ENCODE peak calls at places on chromosomes 2 and 18, in eight cellular contexts. N is SW480; S is IMR-90; X is CD8-positive, alpha-beta T cell; C is GDM1; K is HT-29; Q is AG08396; V is CD4-positive, alpha-beta memory T cell. I is an unnamed sample.

GRCh38 chr2:37794717-37795116 is 123.3 kb upstream of the CDC42EP3 start:
- DNase-seq in X (no peak), C (no peak), Q (no peak), N (no peak), S (peak), K (no peak), V (no peak), I (no peak)

GRCh38 chr18:77080283-77080682 is 52.3 kb downstream of the MBP start:
- DNase-seq in X (peak), C (no peak), Q (no peak), K (no peak), S (no peak), V (no peak), N (no peak), I (no peak)

GRCh38 chr2:200021449-200022114 is 66.2 kb downstream of the MAIP1 start:
- DNase-seq in V (no peak), S (no peak), N (no peak), X (no peak), Q (no peak), K (no peak), C (no peak), I (no peak)

GRCh38 chr2:64400733-64401500 is 53.0 kb upstream of the LGALSL start:
- DNase-seq in Q (no peak), S (no peak), N (peak), X (no peak), K (peak), V (no peak), C (no peak), I (no peak)

GRCh38 chr18:46481048-46481846 is 175.8 kb downstream of the LOXHD1 start:
- DNase-seq in K (peak), S (peak), C (no peak), Q (peak), V (peak), X (peak), N (peak), I (no peak)

GRCh38 chr2:168160897-168161296 is 86.5 kb downstream of the STK39 start:
- DNase-seq in N (peak), Q (no peak), C (no peak), K (peak), V (peak), S (no peak), X (no peak), I (no peak)

GRCh38 chr2:17878222-17879136 is at the start of gene KCNS3:
- DNase-seq in S (peak), N (peak), V (no peak), Q (peak), K (no peak), X (no peak), C (no peak), I (no peak)

GRCh38 chr2:6011871-6012380 is 319.7 kb downstream of the SOX11 start:
- DNase-seq in Q (no peak), S (no peak), X (no peak), C (no peak), V (no peak), N (no peak), K (no peak), I (no peak)

GRCh38 chr2:231601356-231602229 is 8.9 kb downstream of the TEX44 start:
- DNase-seq in N (peak), V (peak), X (peak), K (peak), S (peak), C (peak), Q (peak), I (peak)

GRCh38 chr2:127095367-127095641 is 11.7 kb downstream of the BIN1 start:
- DNase-seq in X (no peak), K (no peak), Q (no peak), C (no peak), N (no peak), S (no peak), V (no peak), I (no peak)

I was measured in right atrium auricular region.